ENCODE peak calls at places on chromosomes 2 and 18, in four cellular contexts. One of them, this sample, is unnamed.

GRCh38 chr2:227163998-227164744 is at the start of the genes COL4A3 and COL4A4:
- DNase-seq in fibroblast of mammary gland: peak; percentile 23
- DNase-seq in GM23248: peak; percentile 64
- DNase-seq in pons: no peak
- DNase-seq in this sample: no peak

GRCh38 chr2:6648656-6649247 is 217.0 kb downstream of the CMPK2 start:
- DNase-seq in pons: peak; percentile 58
- DNase-seq in fibroblast of mammary gland: no peak
- DNase-seq in GM23248: no peak
- DNase-seq in this sample: no peak

GRCh38 chr2:112216158-112216557 is 38.7 kb downstream of the ZC3H8 start:
- DNase-seq in GM23248: peak; percentile 34
- DNase-seq in pons: peak; percentile 14
- DNase-seq in fibroblast of mammary gland: peak; percentile 34
- DNase-seq in this sample: no peak

GRCh38 chr18:79943608-79944125 is 7.8 kb downstream of the SLC66A2 start:
- DNase-seq in fibroblast of mammary gland: no peak
- DNase-seq in GM23248: no peak
- DNase-seq in pons: no peak
- DNase-seq in this sample: no peak

GRCh38 chr2:157628282-157628531 is 457 bp downstream of the ACVR1C start:
- DNase-seq in GM23248: no peak
- DNase-seq in fibroblast of mammary gland: no peak
- DNase-seq in pons: no peak
- DNase-seq in this sample: no peak

GRCh38 chr2:240386321-240386720 is 49.1 kb upstream of the GPC1 start:
- DNase-seq in fibroblast of mammary gland: peak; percentile 18
- DNase-seq in GM23248: no peak
- DNase-seq in pons: no peak
- DNase-seq in this sample: no peak

GRCh38 chr2:233492078-233492477 is 74.5 kb downstream of the USP40 start:
- DNase-seq in pons: no peak
- DNase-seq in fibroblast of mammary gland: no peak
- DNase-seq in GM23248: no peak
- DNase-seq in this sample: no peak

GRCh38 chr2:11404381-11405073 is 60.1 kb upstream of the ROCK2 start:
- DNase-seq in pons: no peak
- DNase-seq in GM23248: no peak
- DNase-seq in fibroblast of mammary gland: no peak
- DNase-seq in this sample: no peak

GRCh38 chr2:149612122-149612521 is 24.5 kb upstream of the MMADHC start:
- DNase-seq in pons: no peak
- DNase-seq in GM23248: peak; percentile 15
- DNase-seq in fibroblast of mammary gland: peak; percentile 29
- DNase-seq in this sample: no peak

GRCh38 chr18:79463424-79463960 is 67.8 kb downstream of the NFATC1 start:
- DNase-seq in pons: no peak
- DNase-seq in GM23248: no peak
- DNase-seq in fibroblast of mammary gland: no peak
- DNase-seq in this sample: no peak

GRCh38 chr2:187050409-187050998 is 201.5 kb upstream of the ZSWIM2 start:
- DNase-seq in fibroblast of mammary gland: peak; percentile 46
- DNase-seq in GM23248: no peak
- DNase-seq in pons: no peak
- DNase-seq in this sample: no peak

GRCh38 chr2:238863749-238864206 is 15.9 kb downstream of the TWIST2 start:
- DNase-seq in fibroblast of mammary gland: no peak
- DNase-seq in pons: no peak
- DNase-seq in GM23248: no peak
- DNase-seq in this sample: no peak

GRCh38 chr18:21183670-21184069 is 58.4 kb upstream of the GREB1L start:
- DNase-seq in fibroblast of mammary gland: peak; percentile 17
- DNase-seq in GM23248: no peak
- DNase-seq in pons: no peak
- DNase-seq in this sample: no peak

GRCh38 chr2:231036131-231036530 is 1.2 kb upstream of the C2orf72 start:
- DNase-seq in GM23248: no peak
- DNase-seq in pons: no peak
- DNase-seq in fibroblast of mammary gland: no peak
- DNase-seq in this sample: no peak

GRCh38 chr2:112811841-112812306 is 24.7 kb downstream of the IL1B start:
- DNase-seq in pons: peak; percentile 19
- DNase-seq in GM23248: peak; percentile 74
- DNase-seq in fibroblast of mammary gland: peak; percentile 82
- DNase-seq in this sample: no peak

GRCh38 chr18:26052497-26052896 is 37.9 kb downstream of the SS18 start:
- DNase-seq in GM23248: peak; percentile 38
- DNase-seq in fibroblast of mammary gland: peak; percentile 49
- DNase-seq in pons: no peak
- DNase-seq in this sample: no peak

GRCh38 chr2:15912203-15912602 is 28.1 kb upstream of the MYCN start:
- DNase-seq in GM23248: peak; percentile 46
- DNase-seq in fibroblast of mammary gland: peak; percentile 59
- DNase-seq in pons: peak; percentile 51
- DNase-seq in this sample: no peak

GRCh38 chr2:50178050-50178449 is 853.9 kb downstream of the NRXN1 start:
- DNase-seq in fibroblast of mammary gland: no peak
- DNase-seq in pons: peak; percentile 9
- DNase-seq in GM23248: no peak
- DNase-seq in this sample: no peak

GRCh38 chr18:77749189-77749588 is 499.5 kb downstream of the GALR1 start:
- DNase-seq in pons: no peak
- DNase-seq in GM23248: peak; percentile 12
- DNase-seq in fibroblast of mammary gland: peak; percentile 2
- DNase-seq in this sample: peak; percentile 31

GRCh38 chr2:190846746-190847145 is 33.9 kb upstream of the GLS start:
- DNase-seq in fibroblast of mammary gland: no peak
- DNase-seq in pons: no peak
- DNase-seq in GM23248: no peak
- DNase-seq in this sample: no peak

GRCh38 chr2:123958011-123958410 is 67.1 kb upstream of the CNTNAP5 start:
- DNase-seq in GM23248: peak; percentile 2
- DNase-seq in pons: no peak
- DNase-seq in fibroblast of mammary gland: no peak
- DNase-seq in this sample: no peak

GRCh38 chr2:181573140-181573736 is 83.7 kb downstream of the CERKL start:
- DNase-seq in fibroblast of mammary gland: peak; percentile 57
- DNase-seq in pons: peak; percentile 22
- DNase-seq in GM23248: peak; percentile 58
- DNase-seq in this sample: peak; percentile 55

GRCh38 chr2:36568533-36569246 is 29.3 kb downstream of the FEZ2 start:
- DNase-seq in GM23248: peak; percentile 74
- DNase-seq in fibroblast of mammary gland: peak; percentile 58
- DNase-seq in pons: peak; percentile 26
- DNase-seq in this sample: no peak

GRCh38 chr2:234842753-234843152 is 109.1 kb upstream of the SH3BP4 start:
- DNase-seq in fibroblast of mammary gland: no peak
- DNase-seq in pons: no peak
- DNase-seq in GM23248: no peak
- DNase-seq in this sample: no peak

GRCh38 chr2:238864207-238865014 is 16.5 kb downstream of the TWIST2 start:
- DNase-seq in GM23248: peak; percentile 99
- DNase-seq in fibroblast of mammary gland: peak; percentile 99
- DNase-seq in pons: peak; percentile 6
- DNase-seq in this sample: no peak

GRCh38 chr18:6886931-6887330 is 157.4 kb downstream of the ARHGAP28 start:
- DNase-seq in GM23248: no peak
- DNase-seq in fibroblast of mammary gland: no peak
- DNase-seq in pons: no peak
- DNase-seq in this sample: no peak

GRCh38 chr2:171317492-171318125 is 116.2 kb downstream of the METTL8 start:
- DNase-seq in fibroblast of mammary gland: no peak
- DNase-seq in pons: peak; percentile 19
- DNase-seq in GM23248: no peak
- DNase-seq in this sample: peak; percentile 86

GRCh38 chr2:56133931-56134629 is 49.7 kb upstream of the CCDC85A start:
- DNase-seq in fibroblast of mammary gland: no peak
- DNase-seq in GM23248: no peak
- DNase-seq in pons: no peak
- DNase-seq in this sample: no peak

GRCh38 chr18:13261658-13262357 is 43.2 kb downstream of the LDLRAD4 start:
- DNase-seq in pons: no peak
- DNase-seq in fibroblast of mammary gland: no peak
- DNase-seq in GM23248: no peak
- DNase-seq in this sample: peak; percentile 19

GRCh38 chr2:170905864-170906263 is 23.2 kb upstream of the GORASP2 start:
- DNase-seq in GM23248: no peak
- DNase-seq in pons: no peak
- DNase-seq in fibroblast of mammary gland: no peak
- DNase-seq in this sample: no peak

GRCh38 chr2:10532631-10533101 is 84.5 kb upstream of the ODC1 start:
- DNase-seq in GM23248: peak; percentile 53
- DNase-seq in fibroblast of mammary gland: no peak
- DNase-seq in pons: no peak
- DNase-seq in this sample: no peak

This sample was measured in NAMALWA.